ENCODE peak calls at places on chromosomes 12 and 14, in ten cellular contexts. C is GM12892, E is stomach, A is spleen, V is prostate gland, L is breast epithelium, D is transverse colon, Y is HCT116, B is suprapubic skin, P is sigmoid colon. M is an unnamed sample.

GRCh38 chr14:54207476-54207875 is 189.3 kb upstream of the CDKN3 start:
- DNase-seq in C (no peak), Y (no peak), V (no peak), P (no peak), D (no peak), E (no peak), B (no peak), L (no peak), A (no peak), M (no peak)

GRCh38 chr12:24268663-24269186 is 319.3 kb upstream of the SOX5 start:
- DNase-seq in D (no peak), Y (no peak), P (no peak), B (no peak), C (no peak), E (no peak), A (no peak), L (no peak), V (no peak), M (no peak)

GRCh38 chr14:81169267-81169666 is 51.5 kb downstream of the GTF2A1 start:
- DNase-seq in D (no peak), P (no peak), Y (no peak), E (no peak), C (no peak), L (no peak), A (no peak), B (no peak), V (no peak), M (no peak)

GRCh38 chr12:9919443-9919842 is 12.7 kb downstream of the CLEC2A start:
- DNase-seq in V (no peak), L (no peak), Y (no peak), A (no peak), D (no peak), P (no peak), B (no peak), E (no peak), C (no peak), M (no peak)

GRCh38 chr12:106096376-106096775 is 42.4 kb downstream of the NUAK1 start:
- DNase-seq in E (peak), D (no peak), P (peak), B (peak), C (no peak), L (no peak), V (peak), Y (no peak), A (no peak), M (no peak)

GRCh38 chr14:45212231-45212630 is 40.8 kb downstream of the MIS18BP1 start:
- DNase-seq in C (no peak), V (no peak), Y (no peak), B (no peak), A (no peak), E (no peak), L (no peak), P (no peak), D (no peak), M (no peak)

GRCh38 chr12:79008591-79008990 is 144.0 kb downstream of the SYT1 start:
- DNase-seq in L (no peak), Y (no peak), D (no peak), B (no peak), V (no peak), C (no peak), P (no peak), E (no peak), A (no peak), M (no peak)

GRCh38 chr14:54486685-54487084 is 2.1 kb downstream of the GMFB start:
- DNase-seq in L (no peak), Y (no peak), P (no peak), A (no peak), V (no peak), C (no peak), E (no peak), B (no peak), D (no peak), M (no peak)

GRCh38 chr12:28114488-28114887 is 75.8 kb upstream of the CCDC91 start:
- DNase-seq in P (no peak), D (no peak), E (no peak), A (no peak), C (no peak), Y (no peak), V (no peak), L (no peak), B (no peak), M (no peak)

GRCh38 chr12:93089805-93090569 is 160.9 kb upstream of the EEA1 start:
- DNase-seq in A (no peak), E (no peak), P (no peak), D (peak), Y (peak), B (no peak), V (no peak), L (no peak), C (no peak), M (no peak)

GRCh38 chr12:116666305-116666673 is 71.6 kb downstream of the SPRING1 start:
- DNase-seq in A (no peak), E (no peak), B (no peak), C (no peak), L (no peak), D (no peak), V (no peak), Y (no peak), P (no peak), M (no peak)

GRCh38 chr12:49055978-49056754 is 4.4 kb downstream of the KMT2D start:
- DNase-seq in V (peak), Y (peak), E (peak), C (peak), B (no peak), D (peak), P (peak), A (no peak), L (no peak), M (peak)

GRCh38 chr12:64171715-64172114 is 50.4 kb downstream of the KICS2 start:
- DNase-seq in D (no peak), E (no peak), L (no peak), Y (peak), B (no peak), P (no peak), C (no peak), A (no peak), V (no peak), M (no peak)

GRCh38 chr12:41605528-41606295 is 417.6 kb downstream of the PDZRN4 start:
- DNase-seq in Y (no peak), C (no peak), B (no peak), D (no peak), V (no peak), A (no peak), E (no peak), P (no peak), L (no peak), M (no peak)

GRCh38 chr14:77128414-77128891 is 13.1 kb downstream of the ZDHHC22 start:
- DNase-seq in B (no peak), C (no peak), E (no peak), V (no peak), A (no peak), L (no peak), D (no peak), P (no peak), Y (peak), M (no peak)

GRCh38 chr14:61609885-61610284 is 85.4 kb upstream of the HIF1A start:
- DNase-seq in V (no peak), C (no peak), Y (no peak), E (no peak), B (no peak), D (no peak), P (no peak), L (no peak), A (no peak), M (no peak)

GRCh38 chr14:52063107-52063506 is 5.8 kb downstream of the NID2 start:
- DNase-seq in B (no peak), E (no peak), Y (no peak), D (no peak), L (no peak), C (no peak), V (no peak), A (no peak), P (no peak), M (no peak)

GRCh38 chr12:77697126-77697525 is 133.6 kb upstream of the NAV3 start:
- DNase-seq in P (no peak), B (no peak), E (no peak), L (no peak), A (no peak), Y (no peak), V (no peak), D (no peak), C (no peak), M (no peak)

GRCh38 chr12:56987551-56988053 is 18.7 kb downstream of the ZBTB39 start:
- DNase-seq in B (peak), V (peak), C (no peak), L (peak), Y (peak), D (peak), A (peak), E (peak), P (peak), M (peak)

GRCh38 chr12:111437816-111438454 is 32.2 kb downstream of the SH2B3 start:
- DNase-seq in P (no peak), E (no peak), V (no peak), D (peak), Y (no peak), L (no peak), A (peak), B (no peak), C (no peak), M (no peak)

GRCh38 chr14:40850191-40850590 is 756.5 kb upstream of the LRFN5 start:
- DNase-seq in B (no peak), P (no peak), V (no peak), D (no peak), Y (no peak), A (no peak), C (no peak), L (no peak), E (no peak), M (no peak)

GRCh38 chr14:83632375-83632774 is 1897.6 kb upstream of the FLRT2 start:
- DNase-seq in V (no peak), B (no peak), P (no peak), D (no peak), C (no peak), Y (no peak), L (no peak), E (no peak), A (no peak), M (no peak)

GRCh38 chr12:27094726-27095125 is 12.3 kb upstream of the C12orf71 start:
- DNase-seq in C (no peak), Y (no peak), P (no peak), V (no peak), L (no peak), B (no peak), E (no peak), D (no peak), A (no peak), M (no peak)

GRCh38 chr14:71591929-71592328 is 340.3 kb upstream of the RGS6 start:
- DNase-seq in V (no peak), C (no peak), A (no peak), D (no peak), Y (peak), L (no peak), E (no peak), P (no peak), B (no peak), M (no peak)

GRCh38 chr14:34258318-34258717 is 203.7 kb downstream of the SPTSSA start:
- DNase-seq in A (no peak), L (no peak), V (no peak), E (no peak), D (no peak), B (no peak), C (no peak), P (no peak), Y (no peak), M (no peak)

GRCh38 chr12:16062611-16063010 is 151.5 kb downstream of the DERA start:
- DNase-seq in A (no peak), Y (no peak), L (no peak), V (no peak), D (no peak), C (no peak), B (no peak), P (no peak), E (no peak), M (no peak)

GRCh38 chr12:53579545-53579955 is 46.6 kb downstream of the ATF7 start:
- DNase-seq in V (no peak), B (no peak), E (no peak), Y (no peak), D (no peak), C (peak), P (no peak), A (no peak), L (no peak), M (no peak)

GRCh38 chr12:75560167-75560566 is 48.8 kb upstream of the KRR1 start:
- DNase-seq in P (no peak), C (no peak), A (no peak), V (no peak), L (no peak), D (no peak), E (no peak), Y (no peak), B (no peak), M (no peak)

GRCh38 chr12:47707905-47708543 is 2.2 kb upstream of the RPAP3 start:
- DNase-seq in L (no peak), V (no peak), P (no peak), C (no peak), B (no peak), E (no peak), Y (no peak), D (no peak), A (no peak), M (no peak)

GRCh38 chr14:78985668-78986073 is 815.5 kb downstream of the NRXN3 start:
- DNase-seq in V (no peak), E (no peak), B (no peak), A (no peak), D (no peak), L (no peak), Y (no peak), C (no peak), P (no peak), M (no peak)

GRCh38 chr12:110079477-110080400 is 31.4 kb upstream of the C12orf76 start:
- DNase-seq in D (peak), V (no peak), A (peak), E (peak), Y (no peak), C (peak), B (no peak), L (no peak), P (peak), M (peak)

DNA sequence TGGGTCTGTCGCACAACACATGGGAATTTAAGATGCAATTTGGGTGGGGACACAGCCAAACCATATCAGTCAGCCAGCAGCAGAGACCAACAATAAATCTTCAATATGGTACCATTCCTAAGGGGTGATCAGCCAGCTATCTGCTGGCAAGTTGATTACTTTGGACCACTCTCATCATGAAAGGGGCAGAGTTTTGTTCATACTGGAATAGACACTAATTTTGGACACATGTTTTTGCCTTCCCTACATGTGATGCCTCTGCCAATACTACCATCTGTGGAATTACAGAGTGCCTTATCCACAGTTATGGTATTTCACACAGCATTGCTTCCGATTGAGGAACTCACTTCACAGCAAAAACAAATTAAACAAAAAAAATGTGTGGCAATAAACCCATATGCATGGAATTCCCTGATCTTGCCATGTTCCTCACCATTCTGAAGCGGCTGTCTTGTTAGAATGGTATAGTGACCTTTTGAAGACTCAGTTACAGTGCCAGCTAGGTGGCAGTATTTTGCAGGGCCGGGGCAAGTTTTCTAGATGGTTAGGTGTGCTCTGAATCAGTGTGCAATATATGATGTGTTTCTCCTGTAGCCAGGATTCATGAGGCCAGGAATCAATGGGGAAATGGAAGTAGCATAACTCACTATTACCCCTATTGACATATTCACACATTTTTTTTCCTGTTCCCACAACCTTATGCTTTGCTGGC is 179.0 kb upstream of the IGF1 start:
- DNase-seq in V (no peak), L (no peak), D (no peak), C (no peak), B (no peak), P (no peak), Y (no peak), E (no peak), A (no peak), M (no peak)
- TF ChIP-seq POLR2AphosphoS5 in V (no peak), L (no peak), D (no peak), C (no peak), B (no peak), P (no peak), Y (no peak), E (no peak), A (no peak), M (no peak)

GRCh38 chr12:122094735-122095561 is 16.4 kb downstream of the MLXIP start:
- DNase-seq in L (no peak), V (no peak), Y (no peak), C (no peak), A (no peak), P (peak), B (peak), D (no peak), E (no peak), M (no peak)
- TF ChIP-seq POLR2A in L (no peak), V (no peak), Y (no peak), C (no peak), A (no peak), P (no peak), B (no peak), D (no peak), E (no peak), M (no peak)

GRCh38 chr12:89369166-89369565 is 16.9 kb upstream of the DUSP6 start:
- DNase-seq in Y (no peak), V (no peak), A (no peak), P (no peak), E (no peak), L (no peak), D (no peak), B (no peak), C (no peak), M (no peak)

GRCh38 chr12:89368386-89368785 is 16.1 kb upstream of the DUSP6 start:
- DNase-seq in Y (no peak), P (no peak), D (no peak), C (no peak), B (no peak), E (no peak), L (no peak), V (no peak), A (no peak), M (no peak)

GRCh38 chr12:89372584-89373370 is 20.5 kb upstream of the DUSP6 start:
- DNase-seq in C (no peak), B (no peak), D (no peak), L (no peak), Y (no peak), V (no peak), A (no peak), P (no peak), E (no peak), M (no peak)

GRCh38 chr12:89370411-89370810 is 18.1 kb upstream of the DUSP6 start:
- DNase-seq in B (no peak), V (no peak), D (peak), E (no peak), Y (no peak), L (no peak), P (no peak), C (no peak), A (no peak), M (no peak)

DNA sequence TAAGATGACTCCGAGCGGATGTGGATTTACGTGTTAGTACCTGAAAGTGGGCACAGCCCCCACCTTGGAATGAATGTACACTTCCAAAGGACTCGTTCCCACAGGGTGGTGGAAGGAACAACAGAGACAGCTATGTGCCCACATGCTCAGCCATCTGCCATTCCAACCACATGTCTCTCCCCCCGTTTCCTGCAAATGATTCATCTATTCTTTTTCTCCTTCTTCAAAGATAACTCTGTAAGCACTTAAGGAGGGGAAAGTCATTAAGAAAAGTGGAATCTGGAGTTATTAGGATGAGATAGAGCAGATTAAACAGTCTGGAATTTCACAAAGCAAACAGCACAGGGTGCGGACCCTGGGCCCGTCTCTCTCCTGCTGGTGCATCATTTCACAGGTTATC is 18.5 kb upstream of the DUSP6 start:
- DNase-seq in P (no peak), B (no peak), A (no peak), E (no peak), V (peak), D (no peak), C (no peak), Y (peak), L (no peak), M (no peak)
- TF ChIP-seq POLR2AphosphoS5 in P (no peak), B (no peak), A (no peak), E (no peak), V (no peak), D (no peak), C (no peak), Y (no peak), L (no peak), M (no peak)

GRCh38 chr12:19588944-19589343 is 149.7 kb downstream of the AEBP2 start:
- DNase-seq in A (no peak), Y (no peak), P (no peak), C (no peak), D (no peak), L (no peak), V (no peak), E (no peak), B (no peak), M (no peak)
- TF ChIP-seq POLR2A in A (no peak), Y (no peak), P (no peak), C (no peak), D (no peak), L (no peak), V (no peak), E (no peak), B (no peak), M (no peak)

DNA sequence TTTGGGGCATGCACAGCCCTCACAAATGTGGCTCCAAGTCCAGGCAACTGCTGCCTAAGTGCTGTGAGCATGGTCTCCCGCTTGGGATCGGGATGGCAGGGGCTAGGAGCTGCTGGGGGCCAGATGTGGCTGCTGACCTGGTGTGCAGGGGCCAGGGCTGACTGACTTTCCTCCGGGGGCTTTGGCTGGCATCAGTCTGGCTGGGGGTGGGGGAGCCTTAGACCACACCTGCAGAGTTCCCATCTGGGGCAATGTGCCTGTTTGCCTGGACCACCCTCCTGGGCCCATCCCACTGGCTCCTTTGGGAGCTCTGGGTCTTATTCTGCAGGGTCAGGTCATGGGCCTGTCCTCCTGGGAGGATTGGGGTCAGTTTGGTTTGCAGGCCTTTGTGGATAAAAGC is 90.5 kb downstream of the TSPAN9 start:
- DNase-seq in D (no peak), Y (no peak), B (no peak), V (no peak), A (no peak), P (no peak), L (no peak), C (no peak), E (no peak), M (no peak)
- TF ChIP-seq POLR2AphosphoS5 in D (no peak), Y (no peak), B (no peak), V (no peak), A (no peak), P (no peak), L (no peak), C (no peak), E (no peak), M (no peak)

DNA sequence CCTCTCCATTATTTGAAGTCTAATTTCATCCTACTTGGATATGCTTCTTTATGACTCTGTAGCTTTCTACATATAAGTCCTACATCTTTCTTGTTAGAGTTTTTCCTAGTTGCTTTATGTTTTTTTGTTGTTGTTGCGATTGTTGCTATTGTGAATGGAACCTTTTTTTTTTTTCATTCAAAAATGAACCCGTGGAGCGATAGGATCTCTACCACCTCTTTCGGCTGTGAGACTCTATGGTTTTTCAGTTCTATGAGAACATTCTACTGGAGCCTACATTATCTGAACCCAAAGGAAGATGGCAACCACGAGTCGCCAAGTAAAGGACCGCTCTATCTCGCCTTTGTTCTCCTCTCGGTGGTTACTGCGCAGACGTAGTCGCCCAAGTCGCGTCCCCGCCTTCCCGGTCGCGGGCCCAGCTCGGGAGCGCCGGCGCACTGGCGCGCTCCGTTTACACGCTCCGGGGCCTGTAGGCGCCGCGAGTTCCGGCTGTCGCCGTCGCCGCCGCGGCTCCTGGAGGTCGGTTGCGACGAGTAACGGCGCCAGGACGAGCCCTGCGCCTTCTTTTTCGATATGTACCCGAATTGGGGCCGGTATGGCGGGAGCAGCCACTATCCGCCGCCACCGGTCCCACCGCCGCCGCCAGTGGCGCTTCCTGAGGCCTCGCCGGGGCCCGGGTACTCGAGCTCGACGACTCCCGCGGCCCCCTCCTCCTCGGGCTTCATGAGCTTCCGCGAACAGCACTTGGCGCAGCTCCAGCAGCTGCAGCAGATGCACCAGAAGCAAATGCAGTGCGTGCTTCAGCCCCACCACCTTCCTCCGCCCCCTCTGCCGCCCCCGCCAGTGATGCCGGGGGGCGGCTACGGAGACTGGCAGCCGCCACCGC is at the start of gene YLPM1:
- DNase-seq in C (peak), L (peak), D (peak), B (peak), P (peak), A (peak), V (peak), Y (peak), E (peak), M (peak)
- TF ChIP-seq POLR2A in C (peak), L (peak), D (peak), B (peak), P (peak), A (peak), V (peak), Y (peak), E (no peak), M (peak)

M was measured in GM12891.